ENCODE peak calls at places on chromosomes 12 and 14, in six cellular contexts. H is GM23338, T is fibroblast of mammary gland, O is H7, A is cardiac fibroblast, K is Peyer's patch. M is an unnamed sample.

GRCh38 chr14:43003845-43004244 is 1397.2 kb downstream of the LRFN5 start:
- DNase-seq in O (no peak), A (no peak), T (peak; percentile 26), H (peak; percentile 74), K (no peak), M (no peak)

GRCh38 chr12:52203126-52203921 is 11.5 kb upstream of the KRT80 start:
- DNase-seq in K (peak; percentile 82), O (peak; percentile 48), H (no peak), T (peak; percentile 67), A (peak; percentile 66), M (no peak)

GRCh38 chr12:95205016-95205415 is 12.3 kb downstream of the FGD6 start:
- DNase-seq in T (peak; percentile 20), K (no peak), O (no peak), A (no peak), H (no peak), M (no peak)

GRCh38 chr14:51176819-51177218 is 63.2 kb upstream of the TMX1 start:
- DNase-seq in A (peak; percentile 36), T (peak; percentile 30), H (peak; percentile 45), K (no peak), O (peak; percentile 28), M (no peak)

GRCh38 chr14:53509227-53509822 is 356.2 kb upstream of the DDHD1 start:
- DNase-seq in A (no peak), O (no peak), K (peak; percentile 55), H (no peak), T (peak; percentile 89), M (peak; percentile 80)

GRCh38 chr12:91851741-91852477 is 293.7 kb downstream of the BTG1 start:
- DNase-seq in A (no peak), O (no peak), T (no peak), H (no peak), K (no peak), M (no peak)

GRCh38 chr12:122421263-122421814 is 1.1 kb downstream of the CLIP1 start:
- DNase-seq in H (no peak), T (peak; percentile 52), A (peak; percentile 58), K (peak; percentile 66), O (no peak), M (no peak)

GRCh38 chr12:50751921-50752721 is 11.8 kb upstream of the ATF1 start:
- DNase-seq in H (no peak), K (no peak), O (no peak), T (peak; percentile 16), A (no peak), M (no peak)

GRCh38 chr14:85088231-85088630 is 441.7 kb upstream of the FLRT2 start:
- DNase-seq in K (no peak), T (peak; percentile 50), O (no peak), H (no peak), A (no peak), M (no peak)

GRCh38 chr12:19894049-19894448 is 454.8 kb downstream of the AEBP2 start:
- DNase-seq in H (no peak), O (no peak), T (peak; percentile 78), A (peak; percentile 77), K (no peak), M (peak; percentile 51)

GRCh38 chr12:12025799-12026386 is 44.8 kb upstream of the BCL2L14 start:
- DNase-seq in O (no peak), T (no peak), H (no peak), A (no peak), K (no peak), M (no peak)

GRCh38 chr12:71157601-71158233 is at the start of gene TSPAN8:
- DNase-seq in O (no peak), K (peak; percentile 80), A (no peak), T (no peak), H (no peak), M (no peak)

GRCh38 chr14:21825147-21825743 is 151.6 kb upstream of the OR4E1 start:
- DNase-seq in K (no peak), O (peak; percentile 66), T (peak; percentile 11), A (peak; percentile 2), H (peak; percentile 91), M (no peak)

GRCh38 chr14:69796797-69797500 is at the start of gene SLC10A1:
- DNase-seq in K (no peak), T (no peak), H (no peak), O (no peak), A (peak; percentile 38), M (no peak)

GRCh38 chr12:14884458-14884878 is 1.2 kb downstream of the MGP start:
- DNase-seq in A (peak; percentile 89), K (peak; percentile 92), T (peak; percentile 83), O (no peak), H (no peak), M (peak; percentile 71)

GRCh38 chr12:86233126-86233525 is 23.1 kb downstream of the MGAT4C start:
- DNase-seq in K (no peak), O (no peak), T (no peak), A (peak; percentile 24), H (no peak), M (no peak)

GRCh38 chr12:72444125-72444524 is 172.0 kb downstream of the TRHDE start:
- DNase-seq in O (peak; percentile 3), K (no peak), A (no peak), T (no peak), H (peak; percentile 36), M (no peak)

GRCh38 chr12:67486671-67487070 is 161.9 kb upstream of the DYRK2 start:
- DNase-seq in H (no peak), A (no peak), K (no peak), T (no peak), O (no peak), M (no peak)

GRCh38 chr14:55220230-55220629 is 28.8 kb upstream of the DLGAP5 start:
- DNase-seq in O (no peak), A (no peak), T (peak; percentile 53), H (no peak), K (no peak), M (no peak)

GRCh38 chr14:105617201-105617777 is 90.9 kb downstream of the TMEM121 start:
- DNase-seq in O (peak; percentile 63), T (no peak), K (no peak), A (no peak), H (no peak), M (no peak)

GRCh38 chr12:126617312-126617711 is 1552.1 kb downstream of the AACS start:
- DNase-seq in K (no peak), O (peak; percentile 36), H (peak; percentile 27), T (peak; percentile 10), A (no peak), M (no peak)

GRCh38 chr12:50589650-50590435 is 85.1 kb downstream of the DIP2B start:
- DNase-seq in A (peak; percentile 90), H (no peak), O (no peak), T (peak; percentile 70), K (no peak), M (peak; percentile 59)

GRCh38 chr14:102759416-102759815 is 17.8 kb upstream of the TRAF3 start:
- DNase-seq in O (peak; percentile 76), T (no peak), K (no peak), H (peak; percentile 49), A (peak; percentile 26), M (no peak)

GRCh38 chr12:88578821-88579518 is 1.3 kb downstream of the KITLG start:
- DNase-seq in K (peak; percentile 55), A (no peak), T (peak; percentile 41), H (peak; percentile 77), O (peak; percentile 63), M (no peak)

DNA sequence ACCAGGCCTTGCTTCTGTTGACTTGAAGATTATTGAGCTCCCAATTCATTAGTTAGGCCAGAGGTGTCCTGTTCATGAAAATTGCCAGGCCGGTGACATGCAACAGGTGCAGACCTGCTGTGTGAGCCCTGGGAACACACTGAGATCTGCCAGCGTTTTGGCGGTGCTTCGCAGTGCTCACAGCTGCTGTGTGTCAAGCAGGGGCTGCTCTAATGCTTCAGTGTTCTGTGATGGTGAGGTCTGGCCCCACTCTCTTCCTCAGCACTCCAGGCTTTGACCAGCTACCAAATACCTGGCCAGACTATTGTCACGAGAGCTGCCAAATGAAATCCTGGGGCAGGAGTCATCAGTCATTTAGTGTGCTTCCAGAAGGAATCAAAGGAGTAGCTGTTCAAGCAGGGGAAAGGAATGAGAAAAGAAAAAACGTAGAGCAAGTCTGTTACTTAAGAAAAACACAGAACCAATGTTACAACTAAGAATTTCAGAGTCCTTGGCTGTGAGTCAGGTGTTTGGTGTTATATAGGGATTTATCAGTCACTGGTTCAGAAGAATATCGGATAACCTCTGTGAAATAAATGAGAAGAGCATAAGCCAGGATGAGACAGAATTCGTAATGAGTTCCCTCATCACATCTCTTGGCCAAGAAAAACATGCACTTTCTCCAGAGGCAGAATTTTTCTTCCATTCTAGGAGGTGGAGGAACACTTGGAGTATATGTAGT is 150.8 kb downstream of the FBXL14 start:
- DNase-seq in K (no peak), H (no peak), O (no peak), T (peak; percentile 94), A (peak; percentile 46), M (peak; percentile 82)
- H3K4me3 ChIP-seq in K (no peak overlapping the region), H (no peak overlapping the region), O (no peak overlapping the region), T (no peak overlapping the region), A (no peak overlapping the region), M (peak overlapping the region; percentile 29)

DNA sequence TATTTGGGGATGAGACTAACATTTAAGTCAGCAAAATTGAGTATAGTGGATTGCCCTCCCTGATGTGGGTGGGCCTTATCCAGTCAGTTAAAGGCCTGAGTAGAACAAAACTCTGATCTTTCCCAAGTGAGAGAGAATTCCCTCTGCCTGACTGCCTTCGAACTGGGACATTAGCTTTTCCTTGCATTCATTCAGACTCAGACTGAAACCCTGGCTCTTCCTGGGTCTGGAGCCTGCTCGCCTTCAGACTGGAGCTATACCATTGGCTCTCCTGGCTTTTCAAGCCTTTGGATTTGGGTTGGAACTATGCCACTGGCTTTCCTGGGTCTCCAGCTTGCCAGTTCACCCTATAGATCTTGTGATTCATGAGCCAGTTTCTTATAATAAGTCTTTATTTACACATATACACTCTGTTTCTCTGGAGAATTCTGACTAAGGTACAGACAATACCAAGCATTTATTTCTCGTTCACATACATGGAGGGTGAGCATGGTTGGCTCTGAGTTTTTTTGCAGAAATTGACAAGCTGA is 296.5 kb downstream of the ERC1 start:
- DNase-seq in K (no peak), A (no peak), T (no peak), O (no peak), H (peak; percentile 9), M (no peak)
- H3K4me3 ChIP-seq in K (no peak overlapping the region), A (no peak overlapping the region), T (no peak overlapping the region), O (no peak overlapping the region), H (no peak overlapping the region), M (no peak overlapping the region)

GRCh38 chr12:57517187-57517586 is 3.1 kb downstream of the DDIT3 start:
- DNase-seq in O (no peak), K (no peak), A (peak; percentile 49), T (peak; percentile 82), H (no peak), M (no peak)
- H3K4me3 ChIP-seq in O (no peak overlapping the region), K (no peak overlapping the region), A (no peak overlapping the region), T (no peak overlapping the region), H (no peak overlapping the region), M (no peak overlapping the region)

DNA sequence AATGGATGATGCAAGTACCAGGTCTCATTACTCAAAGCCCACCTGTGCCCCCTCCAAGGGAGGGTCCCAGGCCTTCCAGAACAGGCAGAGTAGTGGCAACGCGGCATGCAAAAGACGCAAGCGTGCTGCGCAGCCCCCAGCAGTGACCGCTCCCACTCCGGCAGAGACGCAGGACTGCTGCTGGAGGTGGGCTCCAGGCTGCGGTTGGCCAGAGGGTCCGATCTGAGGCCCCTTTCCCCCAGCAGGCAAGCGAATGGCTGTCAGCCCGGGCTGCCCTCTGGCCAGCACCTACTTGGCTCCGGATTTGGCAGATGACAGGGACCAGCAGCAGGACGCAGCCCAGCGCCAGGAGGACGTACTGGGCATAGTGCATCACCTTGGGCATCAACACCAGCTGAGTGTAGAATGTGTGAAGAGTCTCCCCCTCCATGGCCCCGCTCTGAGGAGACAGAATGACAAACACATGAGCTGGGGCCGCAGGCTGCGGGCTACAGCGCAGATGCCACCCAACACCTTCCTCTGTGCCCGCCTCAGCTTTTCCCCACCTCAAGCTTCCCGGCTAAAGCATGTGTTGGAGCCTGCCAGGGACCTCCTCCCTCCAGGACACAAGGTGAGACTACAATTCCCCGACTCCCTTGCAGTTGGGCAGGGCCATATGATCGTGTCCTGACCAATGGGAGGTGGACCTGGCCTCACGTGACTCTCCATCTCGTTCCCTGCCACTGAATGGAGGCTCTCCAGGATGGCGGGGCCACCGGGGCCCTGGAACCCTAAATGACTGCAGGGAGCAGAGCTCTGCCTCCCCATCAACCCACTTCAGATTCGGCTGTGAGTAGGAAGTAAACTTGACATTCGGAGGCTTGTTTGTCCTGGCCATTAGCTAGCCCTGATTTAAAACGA is 77.3 kb downstream of the SCARB1 start:
- DNase-seq in A (peak; percentile 94), K (peak; percentile 66), H (peak; percentile 95), T (peak; percentile 89), O (peak; percentile 98), M (peak; percentile 52)
- H3K4me3 ChIP-seq in A (peak overlapping the region; percentile 47), K (no peak overlapping the region), H (no peak overlapping the region), T (peak overlapping the region; percentile 51), O (no peak overlapping the region), M (peak overlapping the region; percentile 45)

M was measured in skeletal muscle cell.